ENCODE peak calls at places on chromosomes 1 and 21, in eight cellular contexts. Y is adipocyte, F is M059J, R is midbrain, O is HEK293T, D is LoVo, T is GM03348, L is AG09309. M is an unnamed sample.
A peak's percentile ranks its signal among the peaks of the same experiment; 100 is the strongest.

GRCh38 chr1:59177756-59178155 is 119.1 kb upstream of the FGGY start:
- DNase-seq in D (no peak), F (peak; percentile 25), L (no peak), R (no peak), O (no peak), Y (no peak), T (no peak), M (no peak)

GRCh38 chr1:35808376-35809155 is 750 bp downstream of the AGO4 start:
- DNase-seq in L (no peak), D (peak; percentile 27), R (peak; percentile 29), Y (peak; percentile 64), F (peak; percentile 39), T (peak; percentile 77), O (peak; percentile 21), M (no peak)

GRCh38 chr1:244361764-244362473 is 89.8 kb downstream of the ADSS2 start:
- DNase-seq in T (peak; percentile 39), L (no peak), O (no peak), F (peak; percentile 81), Y (peak; percentile 68), R (peak; percentile 21), D (no peak), M (peak; percentile 61)

GRCh38 chr1:34858901-34859441 is 578 bp downstream of the SMIM12 start:
- DNase-seq in T (peak; percentile 53), R (no peak), L (no peak), O (peak; percentile 17), D (peak; percentile 8), Y (peak; percentile 50), F (peak; percentile 51), M (no peak)

GRCh38 chr1:159970932-159971342 is 16.9 kb upstream of the SLAMF9 start:
- DNase-seq in R (no peak), L (no peak), F (no peak), T (no peak), O (no peak), Y (no peak), D (peak; percentile 82), M (no peak)

GRCh38 chr1:53783056-53783455 is 44.1 kb upstream of the GLIS1 start:
- DNase-seq in L (no peak), T (peak; percentile 5), R (no peak), D (no peak), F (peak; percentile 34), O (no peak), Y (no peak), M (no peak)

GRCh38 chr21:39313042-39313456 is 383 bp downstream of the BRWD1 start:
- DNase-seq in T (no peak), R (peak; percentile 66), D (no peak), O (peak; percentile 40), Y (no peak), L (no peak), F (no peak), M (no peak)

GRCh38 chr1:44947774-44948311 is 38.6 kb downstream of the EIF2B3 start:
- DNase-seq in D (no peak), Y (no peak), L (no peak), F (peak; percentile 20), T (no peak), O (no peak), R (no peak), M (no peak)

GRCh38 chr1:222829868-222830267 is 15.0 kb downstream of the DISP1 start:
- DNase-seq in R (peak; percentile 9), Y (peak; percentile 60), D (no peak), T (peak; percentile 44), L (peak; percentile 31), O (no peak), F (peak; percentile 57), M (peak; percentile 42)

GRCh38 chr21:31446206-31446900 is 102.3 kb upstream of the TIAM1 start:
- DNase-seq in O (no peak), Y (no peak), D (no peak), F (no peak), L (no peak), T (no peak), R (no peak), M (no peak)

M was measured in fibroblast of the conjunctiva.